ENCODE peak calls at places on chromosome 13, in five cellular contexts. A is dorsolateral prefrontal cortex; F is caudate nucleus; J is lung; U is CD8-positive, alpha-beta T cell. G is an unnamed sample.
A peak's percentile ranks its signal among the peaks of the same experiment; 100 is the strongest.

GRCh38 chr13:27556109-27556508 is 64.2 kb downstream of the LNX2 start:
- DNase-seq in J (no peak), A (no peak), U (no peak), F (no peak), G (no peak)

GRCh38 chr13:95926231-95926630 is 127.0 kb downstream of the UGGT2 start:
- DNase-seq in J (no peak), U (no peak), A (no peak), F (no peak), G (no peak)

GRCh38 chr13:60047943-60048342 is 115.8 kb downstream of the DIAPH3 start:
- DNase-seq in F (no peak), U (no peak), A (no peak), J (no peak), G (no peak)

GRCh38 chr13:97506511-97506910 is 72.5 kb downstream of the RAP2A start:
- DNase-seq in A (no peak), F (no peak), U (no peak), J (no peak), G (no peak)

GRCh38 chr13:27138457-27139093 is 33.0 kb downstream of the USP12 start:
- DNase-seq in F (no peak), A (no peak), U (no peak), J (no peak), G (no peak)

GRCh38 chr13:113411216-113412023 is 41.9 kb downstream of the ADPRHL1 start:
- DNase-seq in J (no peak), F (no peak), A (no peak), U (no peak), G (no peak)

GRCh38 chr13:20475927-20476691 is 49.5 kb downstream of the CRYL1 start:
- DNase-seq in A (no peak), J (no peak), F (no peak), U (peak; percentile 63), G (peak; percentile 85)

GRCh38 chr13:97502691-97503090 is 68.7 kb downstream of the RAP2A start:
- DNase-seq in J (no peak), F (no peak), A (no peak), U (no peak), G (no peak)

GRCh38 chr13:41199526-41199925 is 5.2 kb upstream of the KBTBD7 start:
- DNase-seq in A (no peak), J (no peak), U (no peak), F (no peak), G (no peak)

GRCh38 chr13:50574731-50575130 is 268.8 kb downstream of the DLEU7 start:
- DNase-seq in F (no peak), J (no peak), A (no peak), U (no peak), G (no peak)

GRCh38 chr13:113493315-113493951 is 2.9 kb upstream of the DCUN1D2 start:
- DNase-seq in F (no peak), A (no peak), U (no peak), J (no peak), G (no peak)

GRCh38 chr13:79710376-79710775 is 229.4 kb downstream of the NDFIP2 start:
- DNase-seq in J (no peak), U (no peak), F (no peak), A (no peak), G (no peak)

GRCh38 chr13:32941368-32941767 is 74.9 kb upstream of the KL start:
- DNase-seq in U (no peak), A (no peak), F (no peak), J (no peak), G (peak; percentile 7)

GRCh38 chr13:101978546-101979315 is 423.1 kb downstream of the FGF14 start:
- DNase-seq in U (no peak), F (no peak), A (no peak), J (no peak), G (no peak)

GRCh38 chr13:114095486-114095885 is 36.9 kb downstream of the RASA3 start:
- DNase-seq in U (no peak), F (no peak), J (no peak), A (peak; percentile 37), G (no peak)

GRCh38 chr13:21326155-21327030 is 132.7 kb downstream of the ZDHHC20 start:
- DNase-seq in A (peak; percentile 74), F (peak; percentile 64), U (no peak), J (no peak), G (no peak)

GRCh38 chr13:84543976-84544375 is 661.7 kb upstream of the SLITRK1 start:
- DNase-seq in A (no peak), J (no peak), U (no peak), F (no peak), G (no peak)

GRCh38 chr13:29260684-29261083 is 334.8 kb downstream of the SLC7A1 start:
- DNase-seq in A (no peak), F (no peak), J (no peak), U (no peak), G (no peak)

GRCh38 chr13:98761979-98762616 is 9.6 kb upstream of the SLC15A1 start:
- DNase-seq in A (no peak), U (no peak), J (no peak), F (no peak), G (no peak)

GRCh38 chr13:80524447-80525215 is 183.7 kb upstream of the SPRY2 start:
- DNase-seq in U (no peak), A (no peak), J (no peak), F (no peak), G (no peak)

GRCh38 chr13:22220186-22221160 is 549.6 kb downstream of the FGF9 start:
- DNase-seq in A (no peak), U (no peak), J (no peak), F (no peak), G (no peak)

GRCh38 chr13:77460195-77460594 is 75.3 kb upstream of the SCEL start:
- DNase-seq in J (peak; percentile 46), U (no peak), F (no peak), A (no peak), G (no peak)

GRCh38 chr13:77457989-77458388 is 77.5 kb upstream of the SCEL start:
- DNase-seq in A (no peak), U (no peak), F (no peak), J (no peak), G (no peak)

GRCh38 chr13:77459616-77460015 is 75.9 kb upstream of the SCEL start:
- DNase-seq in J (no peak), F (no peak), A (no peak), U (no peak), G (no peak)
- H3K27ac ChIP-seq in J (no peak overlapping the region), F (no peak overlapping the region), A (no peak overlapping the region), U (no peak overlapping the region), G (no peak overlapping the region)

GRCh38 chr13:44052843-44053607 is 173.3 kb downstream of the LACC1 start:
- DNase-seq in F (no peak), A (no peak), J (peak; percentile 45), U (no peak), G (no peak)
- H3K27ac ChIP-seq in F (peak overlapping the region; percentile 48), A (peak overlapping the region; percentile 34), J (peak overlapping the region; percentile 26), U (no peak overlapping the region), G (no peak overlapping the region)

DNA sequence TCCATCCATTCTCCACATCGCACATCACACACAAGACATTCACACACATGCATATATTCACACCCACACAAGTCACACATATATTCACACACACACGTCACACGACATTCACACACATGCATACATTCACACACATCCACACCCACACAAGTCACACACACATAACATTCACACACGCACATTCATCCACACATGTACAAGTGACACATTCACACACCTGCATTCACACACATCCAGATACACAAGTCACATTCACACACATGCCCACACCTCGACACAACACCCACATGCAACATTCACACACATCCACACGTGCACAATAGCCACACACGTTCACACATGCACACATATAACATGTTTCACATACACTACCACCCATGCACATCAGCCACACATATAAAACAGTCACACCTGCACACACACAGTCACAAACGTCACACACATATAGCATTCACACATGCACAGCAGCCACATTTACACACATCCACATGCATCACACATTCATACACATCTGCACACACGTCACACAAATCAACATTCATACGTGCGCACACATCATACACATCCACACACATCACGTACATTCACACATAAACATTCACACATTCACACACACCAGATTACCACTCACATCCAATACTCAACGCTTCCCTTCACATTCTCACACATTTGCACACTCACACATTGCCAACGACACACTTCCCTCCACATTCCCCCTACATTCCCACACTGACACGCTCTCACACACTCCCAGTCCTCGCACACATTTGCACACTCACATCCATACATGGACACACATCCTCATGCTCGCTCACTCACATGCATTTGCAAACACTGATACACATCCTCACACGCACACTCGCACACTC is 41.0 kb downstream of the ANKRD10 start:
- DNase-seq in F (no peak), U (no peak), J (no peak), A (no peak), G (no peak)
- H3K27ac ChIP-seq in F (no peak overlapping the region), U (no peak overlapping the region), J (no peak overlapping the region), A (no peak overlapping the region), G (no peak overlapping the region)

DNA sequence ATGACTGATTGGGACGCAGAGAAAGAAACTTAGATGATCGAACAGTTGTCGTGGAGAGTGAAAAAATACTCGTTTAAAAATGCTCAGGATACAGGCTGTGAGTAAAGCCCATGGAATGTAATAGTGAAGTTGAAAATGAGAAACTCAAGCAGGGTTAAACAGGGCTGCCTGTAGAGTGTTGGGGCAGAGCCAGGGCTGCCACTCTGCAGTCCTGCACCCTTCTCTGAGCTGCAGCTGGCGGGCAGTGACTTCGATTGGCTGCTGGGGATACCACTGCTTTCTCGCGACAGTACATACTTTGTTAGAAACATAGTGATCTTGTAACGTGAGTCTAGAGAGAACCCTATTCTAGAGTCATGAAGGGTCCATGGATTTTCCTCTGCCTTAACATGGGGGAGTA is 95.4 kb downstream of the ARHGEF7 start:
- DNase-seq in J (peak; percentile 68), U (no peak), A (peak; percentile 82), F (peak; percentile 69), G (no peak)
- H3K27ac ChIP-seq in J (no peak overlapping the region), U (no peak overlapping the region), A (peak overlapping the region; percentile 94), F (peak overlapping the region; percentile 85), G (no peak overlapping the region)

GRCh38 chr13:49472186-49472585 is 23.6 kb upstream of the PHF11 start:
- DNase-seq in F (no peak), A (no peak), U (no peak), J (no peak), G (no peak)

GRCh38 chr13:49464621-49465325 is 20.7 kb downstream of the SETDB2 start:
- DNase-seq in J (no peak), A (no peak), F (no peak), U (no peak), G (no peak)

GRCh38 chr13:49466240-49466914 is 22.3 kb downstream of the SETDB2 start:
- DNase-seq in U (no peak), J (no peak), F (no peak), A (no peak), G (no peak)
- H3K27ac ChIP-seq in U (no peak overlapping the region), J (no peak overlapping the region), F (no peak overlapping the region), A (no peak overlapping the region), G (no peak overlapping the region)

GRCh38 chr13:77853701-77854100 is 64.9 kb downstream of the EDNRB start:
- DNase-seq in A (no peak), J (no peak), F (peak; percentile 5), U (no peak), G (no peak)

GRCh38 chr13:77861716-77862115 is 56.9 kb downstream of the EDNRB start:
- DNase-seq in U (no peak), F (no peak), A (no peak), J (no peak), G (no peak)

GRCh38 chr13:77859450-77859849 is 59.2 kb downstream of the EDNRB start:
- DNase-seq in U (no peak), F (no peak), A (no peak), J (no peak), G (no peak)

GRCh38 chr13:77860621-77861020 is 58.0 kb downstream of the EDNRB start:
- DNase-seq in A (no peak), F (no peak), J (no peak), U (no peak), G (no peak)

GRCh38 chr13:77857810-77858209 is 60.8 kb downstream of the EDNRB start:
- DNase-seq in F (no peak), A (no peak), J (no peak), U (no peak), G (no peak)
- H3K27ac ChIP-seq in F (no peak overlapping the region), A (no peak overlapping the region), J (no peak overlapping the region), U (no peak overlapping the region), G (no peak overlapping the region)

GRCh38 chr13:42258747-42259146 is 13.2 kb upstream of the AKAP11 start:
- DNase-seq in A (no peak), F (no peak), J (no peak), U (no peak), G (no peak)
- H3K27ac ChIP-seq in A (no peak overlapping the region), F (no peak overlapping the region), J (no peak overlapping the region), U (no peak overlapping the region), G (no peak overlapping the region)